ENCODE peak calls at places on chromosomes 2 and 18, in four cellular contexts. R is GM23338, L is MM.1S, I is neural progenitor cell. O is an unnamed sample.

GRCh38 chr2:21939961-21940360 is 816.2 kb downstream of the TDRD15 start:
- DNase-seq in I (no peak), L (no peak), R (no peak), O (no peak)

GRCh38 chr2:55063713-55064323 is 13.6 kb upstream of the RTN4 start:
- DNase-seq in R (no peak), L (peak; percentile 84), I (no peak), O (no peak)

GRCh38 chr2:157784169-157784822 is 91.8 kb downstream of the ACVR1 start:
- DNase-seq in L (no peak), R (peak; percentile 49), I (no peak), O (peak; percentile 31)

GRCh38 chr18:75364512-75364911 is 63.0 kb downstream of the SMIM21 start:
- DNase-seq in R (no peak), I (no peak), L (no peak), O (no peak)

GRCh38 chr2:150624001-150624401 is 136.5 kb upstream of the RND3 start:
- DNase-seq in I (no peak), L (peak; percentile 45), R (no peak), O (no peak)

GRCh38 chr2:223511168-223511567 is 91.0 kb downstream of the SCG2 start:
- DNase-seq in I (no peak), L (no peak), R (no peak), O (no peak)

GRCh38 chr18:63237911-63238710 is 81.5 kb downstream of the BCL2 start:
- DNase-seq in I (peak; percentile 81), R (peak; percentile 77), L (no peak), O (peak; percentile 65)

GRCh38 chr2:235605306-235605998 is 111.6 kb downstream of the AGAP1 start:
- DNase-seq in I (peak; percentile 94), L (no peak), R (peak; percentile 83), O (peak; percentile 83)

GRCh38 chr2:128573116-128573515 is 254.4 kb upstream of the HS6ST1 start:
- DNase-seq in L (no peak), I (no peak), R (no peak), O (no peak)

GRCh38 chr18:9174302-9174701 is 37.7 kb downstream of the ANKRD12 start:
- DNase-seq in R (no peak), I (no peak), L (no peak), O (no peak)

GRCh38 chr18:9177047-9177446 is 40.5 kb downstream of the ANKRD12 start:
- DNase-seq in L (no peak), I (no peak), R (no peak), O (no peak)

GRCh38 chr18:9175115-9175514 is 38.5 kb downstream of the ANKRD12 start:
- DNase-seq in R (no peak), I (no peak), L (no peak), O (no peak)

GRCh38 chr18:9178557-9178956 is 42.0 kb downstream of the ANKRD12 start:
- DNase-seq in R (no peak), I (no peak), L (no peak), O (no peak)

GRCh38 chr18:9177466-9177865 is 40.9 kb downstream of the ANKRD12 start:
- DNase-seq in I (no peak), L (no peak), R (no peak), O (no peak)
- TF ChIP-seq EZH2phosphoT487 in I (no peak), L (no peak), R (no peak), O (no peak)

GRCh38 chr2:184695-185094 is 79.1 kb downstream of the SH3YL1 start:
- DNase-seq in R (no peak), L (no peak), I (no peak), O (no peak)

GRCh38 chr2:182509-183122 is 81.2 kb downstream of the SH3YL1 start:
- DNase-seq in R (peak; percentile 74), L (no peak), I (peak; percentile 43), O (no peak)

GRCh38 chr2:185221-185620 is 78.6 kb downstream of the SH3YL1 start:
- DNase-seq in I (no peak), R (no peak), L (no peak), O (no peak)

GRCh38 chr2:191311-192190 is 72.3 kb downstream of the SH3YL1 start:
- DNase-seq in R (no peak), I (no peak), L (no peak), O (no peak)

GRCh38 chr2:187825-188224 is 76.0 kb downstream of the SH3YL1 start:
- DNase-seq in L (no peak), R (no peak), I (no peak), O (no peak)
- H3K4me3 ChIP-seq in L (no peak overlapping the region), R (no peak overlapping the region), I (no peak overlapping the region), O (no peak overlapping the region)

DNA sequence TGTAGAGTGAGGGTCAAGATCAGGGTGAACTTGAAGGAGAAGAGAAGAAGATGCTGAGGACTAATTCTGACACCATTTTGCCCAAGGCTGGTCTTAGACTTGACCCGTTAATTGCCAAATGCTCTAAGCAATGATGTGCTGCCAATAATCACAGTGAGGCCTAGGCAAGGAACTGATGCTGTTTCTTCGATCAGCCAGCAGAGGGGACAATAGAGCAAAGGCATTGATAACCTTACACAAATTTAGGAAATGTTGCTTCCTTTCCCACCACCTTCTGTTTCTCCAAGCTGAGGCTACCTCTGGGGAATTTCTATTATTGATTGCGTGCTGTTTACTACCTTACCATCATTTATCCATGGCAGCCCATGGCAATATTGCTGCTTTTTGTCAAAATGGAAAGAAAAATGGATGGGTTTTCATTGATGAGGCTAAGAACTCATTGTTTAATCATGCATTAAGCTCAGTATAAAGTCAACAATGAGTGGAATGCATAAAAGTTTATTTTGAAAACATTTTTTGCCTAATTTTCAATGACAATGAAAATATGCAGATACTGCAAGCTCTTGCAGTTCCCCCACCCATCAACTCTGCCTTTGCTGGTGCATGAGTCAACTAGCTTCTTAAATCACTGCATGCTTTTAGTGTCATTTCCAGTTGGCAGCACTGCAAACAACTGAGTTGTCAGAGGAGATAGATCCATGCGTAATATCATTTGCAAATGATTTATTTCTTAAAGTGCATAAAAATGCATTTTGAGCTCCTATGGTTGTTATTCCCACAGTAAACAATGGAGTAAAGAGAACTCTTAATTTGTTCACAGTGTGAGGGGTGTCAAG is 116.4 kb upstream of the NYAP2 start:
- DNase-seq in L (peak; percentile 34), R (peak; percentile 76), I (peak; percentile 58), O (peak; percentile 40)
- TF ChIP-seq EZH2phosphoT487 in L (no peak), R (no peak), I (no peak), O (no peak)

DNA sequence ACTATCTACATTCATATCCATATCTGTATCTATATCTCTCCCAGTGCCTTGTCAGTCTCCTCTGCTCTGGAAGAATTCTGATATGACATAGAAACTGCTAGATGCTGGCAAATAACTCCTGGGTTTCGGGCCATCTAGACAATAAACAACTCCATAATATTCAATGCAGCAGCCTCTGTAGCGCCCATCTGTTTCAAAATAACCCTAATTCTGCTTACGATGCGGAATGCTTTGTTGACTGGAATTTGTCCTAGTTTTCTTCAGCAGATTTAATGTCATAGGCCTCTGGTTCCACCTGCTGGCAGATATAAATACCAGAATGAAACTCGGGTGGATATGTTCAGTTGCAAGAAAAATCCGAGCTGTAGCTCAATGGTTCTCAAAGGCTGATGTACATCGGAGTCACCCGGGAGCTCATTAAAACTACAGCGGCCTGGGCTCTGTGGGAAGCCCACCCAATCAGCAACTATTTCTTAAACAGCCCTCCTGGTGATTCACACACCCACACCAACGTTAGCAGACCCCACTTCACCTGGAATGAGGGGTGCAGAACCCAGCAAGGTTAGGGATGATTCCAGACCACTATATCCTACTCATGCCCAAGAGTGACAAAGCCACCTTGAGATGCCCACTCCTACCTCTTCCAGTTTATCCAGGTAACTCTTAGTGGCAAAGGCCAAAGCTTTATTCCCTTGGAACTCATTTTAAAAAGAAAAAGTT is 149.5 kb downstream of the RHBDD1 start:
- DNase-seq in R (peak; percentile 83), L (peak; percentile 73), I (peak; percentile 69), O (peak; percentile 81)
- H3K4me3 ChIP-seq in R (no peak overlapping the region), L (no peak overlapping the region), I (no peak overlapping the region), O (no peak overlapping the region)

GRCh38 chr18:80103231-80103630 is 5.8 kb upstream of the ADNP2 start:
- DNase-seq in I (no peak), L (no peak), R (no peak), O (no peak)
- TF ChIP-seq EZH2phosphoT487 in I (no peak), L (no peak), R (no peak), O (no peak)

GRCh38 chr2:132416996-132417395 is 391 bp downstream of the GPR39 start:
- DNase-seq in I (no peak), L (no peak), R (no peak), O (no peak)

GRCh38 chr2:132417430-132418035 is 928 bp downstream of the GPR39 start:
- DNase-seq in L (no peak), I (no peak), R (no peak), O (no peak)

GRCh38 chr2:132412021-132412420 is 4.6 kb upstream of the GPR39 start:
- DNase-seq in R (no peak), I (no peak), L (no peak), O (no peak)

GRCh38 chr2:132416080-132416911 is at the start of gene GPR39:
- DNase-seq in I (peak; percentile 76), L (peak; percentile 8), R (peak; percentile 84), O (peak; percentile 95)

DNA sequence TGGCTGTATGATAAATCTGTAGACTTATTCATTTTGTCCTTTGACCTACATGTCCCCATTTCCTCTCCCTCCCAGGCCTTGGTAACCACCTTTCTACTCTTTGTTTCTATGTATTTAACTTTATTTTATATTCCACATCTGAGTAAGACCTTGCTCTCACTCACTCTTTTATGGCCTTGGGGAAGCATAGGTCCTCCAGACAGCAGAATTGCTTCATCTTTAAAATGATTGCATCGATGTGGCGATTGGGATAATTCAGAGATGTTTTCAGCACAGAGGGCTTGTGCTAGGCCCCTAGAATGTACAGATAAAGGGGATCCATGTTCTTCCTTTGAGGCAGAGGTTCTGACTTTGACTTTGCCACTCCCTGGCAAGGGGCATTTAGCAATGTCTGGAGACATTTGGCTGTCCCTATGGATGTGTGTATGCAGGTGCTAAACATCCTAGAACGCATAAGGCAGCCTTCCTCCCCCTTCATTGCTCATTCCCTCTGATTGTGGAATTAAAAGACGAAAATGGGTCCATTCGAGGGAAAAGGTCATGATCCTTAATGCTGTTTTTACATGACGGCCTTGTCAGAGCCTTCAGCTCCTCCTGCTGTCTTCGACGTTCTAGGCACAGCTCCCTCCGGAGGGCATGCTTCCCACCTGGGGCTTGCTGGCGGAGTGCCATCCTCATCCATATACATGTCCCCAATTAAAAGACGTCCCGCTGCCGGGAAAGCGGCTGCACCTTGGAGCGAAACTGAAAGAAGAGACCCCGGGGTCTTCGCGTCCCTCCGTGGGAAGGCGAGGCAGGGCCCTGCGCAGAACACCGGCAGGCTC is 1.1 kb upstream of the GPR39 start:
- DNase-seq in I (no peak), L (no peak), R (peak; percentile 52), O (peak; percentile 36)
- H3K4me3 ChIP-seq in I (peak overlapping the region; percentile 49), L (no peak overlapping the region), R (peak overlapping the region; percentile 70), O (peak overlapping the region; percentile 40)

GRCh38 chr2:100388703-100389102 is 28.8 kb downstream of the CHST10 start:
- DNase-seq in I (no peak), R (no peak), L (no peak), O (no peak)
- TF ChIP-seq EZH2phosphoT487 in I (no peak), R (no peak), L (no peak), O (no peak)

DNA sequence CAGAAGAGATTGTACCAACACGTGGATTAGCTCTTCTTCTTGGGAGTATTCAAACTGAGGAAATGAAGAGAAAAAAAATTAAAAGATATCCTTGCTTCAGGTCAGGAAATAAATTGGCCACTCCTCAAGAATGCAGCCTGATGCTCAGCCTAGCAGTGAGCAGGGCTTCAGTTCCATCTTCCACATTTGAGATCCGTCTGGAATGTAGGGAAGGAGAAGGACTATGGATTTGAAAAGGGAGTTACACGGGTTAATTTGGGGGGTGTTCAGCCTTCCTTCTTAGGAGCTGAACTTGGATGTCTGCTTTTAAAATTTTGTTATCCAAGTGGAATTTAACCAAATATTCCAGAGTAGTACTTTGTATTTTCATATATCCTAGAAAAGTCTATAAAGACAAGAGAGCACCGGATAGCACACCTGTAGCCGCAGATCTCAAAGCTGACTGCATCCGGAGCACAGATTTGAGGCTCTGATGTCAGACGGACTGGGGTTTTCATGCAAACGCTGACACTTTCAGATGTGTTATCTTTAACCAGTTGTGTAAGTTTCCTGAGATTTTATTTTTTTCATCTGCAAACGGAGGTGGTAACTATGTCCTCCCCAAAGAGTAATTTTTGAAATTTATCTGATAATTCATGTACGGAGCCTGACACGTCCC is 99.4 kb downstream of the COPS8 start:
- DNase-seq in R (no peak), I (no peak), L (peak; percentile 66), O (no peak)
- H3K4me3 ChIP-seq in R (no peak overlapping the region), I (no peak overlapping the region), L (no peak overlapping the region), O (no peak overlapping the region)

O was measured in hepatocyte.